ENCODE peak calls at places on chromosome 14, in four cellular contexts. M, U, I and D are unnamed samples. For H3K36me3 and H3K27me3, the result is how much of the 10 kb centered on the place peaks cover.

GRCh38 chr14:82354126-82354525 is 820.5 kb upstream of the SEL1L start:
- DNase-seq in M (no peak), U (no peak), I (no peak), D (no peak)

GRCh38 chr14:59190372-59190771 is 1.9 kb downstream of the DAAM1 start:
- DNase-seq in M (peak), U (no peak), I (no peak), D (no peak)

GRCh38 chr14:101054671-101055070 is 151.1 kb upstream of the RTL1 start:
- DNase-seq in M (no peak), U (no peak), I (no peak), D (no peak)

GRCh38 chr14:85093631-85094330 is 436.2 kb upstream of the FLRT2 start:
- DNase-seq in M (no peak), U (no peak), I (no peak), D (no peak)

GRCh38 chr14:81408595-81408994 is 8.5 kb upstream of the STON2 start:
- DNase-seq in M (no peak), U (no peak), I (no peak), D (peak)

GRCh38 chr14:31745741-31746140 is 184.5 kb downstream of the NUBPL start:
- DNase-seq in M (no peak), U (no peak), I (no peak), D (no peak)

GRCh38 chr14:68546839-68547238 is 246.0 kb downstream of the ZFP36L1 start:
- DNase-seq in M (no peak), U (peak), I (no peak), D (no peak)

GRCh38 chr14:31133133-31133532 is 74.5 kb downstream of the HECTD1 start:
- DNase-seq in M (no peak), U (no peak), I (no peak), D (no peak)

GRCh38 chr14:100442473-100443260 is 119.5 kb downstream of the SLC25A47 start:
- DNase-seq in M (no peak), U (no peak), I (no peak), D (no peak)

GRCh38 chr14:51337520-51337919 is 97.5 kb downstream of the TMX1 start:
- DNase-seq in M (no peak), U (no peak), I (no peak), D (no peak)

GRCh38 chr14:94005324-94005723 is 8.2 kb downstream of the CCDC197 start:
- DNase-seq in M (no peak), U (no peak), I (no peak), D (no peak)

GRCh38 chr14:45811155-45811554 is 558.2 kb upstream of the MIS18BP1 start:
- DNase-seq in M (no peak), U (no peak), I (no peak), D (no peak)

GRCh38 chr14:65312859-65313258 is 99.7 kb upstream of the FUT8 start:
- DNase-seq in M (no peak), U (no peak), I (no peak), D (no peak)

GRCh38 chr14:78606111-78606510 is 435.9 kb downstream of the NRXN3 start:
- DNase-seq in M (no peak), U (peak), I (no peak), D (peak)

GRCh38 chr14:73231874-73232851 is 5.1 kb upstream of the PAPLN start:
- DNase-seq in M (no peak), U (no peak), I (no peak), D (no peak)

GRCh38 chr14:25006961-25007795 is 42.8 kb downstream of the STXBP6 start:
- DNase-seq in M (no peak), U (peak), I (no peak), D (peak)

GRCh38 chr14:80388980-80389711 is 177.8 kb upstream of the DIO2 start:
- DNase-seq in M (no peak), U (peak), I (no peak), D (peak)

GRCh38 chr14:100469632-100470522 is 117.3 kb downstream of the BEGAIN start:
- DNase-seq in M (no peak), U (no peak), I (no peak), D (no peak)

GRCh38 chr14:35016568-35016967 is 29.5 kb upstream of the FAM177A1 start:
- DNase-seq in M (no peak), U (no peak), I (no peak), D (no peak)
- H3K4me3 ChIP-seq in M (no peak), U (no peak), I (no peak), D (no peak)

GRCh38 chr14:104223810-104224515 is 85.6 kb downstream of the KIF26A start:
- DNase-seq in M (no peak), U (no peak), I (no peak), D (no peak)
- H3K36me3 ChIP-seq in M (under half), U (under half), I (under half), D (under half)

GRCh38 chr14:36580856-36581831 is 1.3 kb downstream of the NKX2-8 start:
- DNase-seq in M (no peak), U (no peak), I (no peak), D (no peak)

GRCh38 chr14:36582011-36582873 is at the start of gene NKX2-8:
- DNase-seq in M (no peak), U (no peak), I (peak), D (no peak)

GRCh38 chr14:36580141-36580855 is 2.1 kb downstream of the NKX2-8 start:
- DNase-seq in M (no peak), U (no peak), I (no peak), D (no peak)

GRCh38 chr14:36579001-36579555 is 3.3 kb downstream of the NKX2-8 start:
- DNase-seq in M (no peak), U (no peak), I (no peak), D (no peak)

GRCh38 chr14:36579573-36580140 is 2.8 kb downstream of the NKX2-8 start:
- DNase-seq in M (no peak), U (no peak), I (no peak), D (no peak)
- H3K27me3 ChIP-seq in M (half or more), U (half or more), I (under half), D (half or more)

DNA sequence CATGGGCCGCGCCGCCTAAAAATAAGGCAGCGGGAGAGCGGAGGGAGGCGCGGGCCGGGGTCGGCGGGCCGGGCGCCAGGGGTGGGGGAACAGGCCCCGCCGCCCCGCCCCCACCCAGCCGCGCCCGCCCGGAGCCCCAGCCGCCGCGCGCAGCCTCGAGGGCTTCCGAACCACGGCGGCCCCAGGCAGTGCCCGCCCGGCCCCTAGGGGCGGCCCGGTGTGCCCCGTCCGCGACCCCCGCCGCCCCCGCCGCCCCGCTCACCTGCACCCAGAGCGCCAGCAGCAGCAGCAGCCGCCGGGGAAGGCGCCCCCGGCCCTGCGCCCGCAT is 519 bp downstream of the JAG2 start:
- DNase-seq in M (no peak), U (no peak), I (no peak), D (no peak)
- H3K4me3 ChIP-seq in M (peak), U (no peak), I (peak), D (peak)

GRCh38 chr14:102353126-102353619 is 9.5 kb downstream of the CINP start:
- DNase-seq in M (no peak), U (no peak), I (no peak), D (no peak)
- H3K36me3 ChIP-seq in M (half or more), U (under half), I (under half), D (under half)

GRCh38 chr14:60647837-60648168 is 1.5 kb downstream of the SIX1 start:
- DNase-seq in M (no peak), U (no peak), I (no peak), D (no peak)
- H3K27me3 ChIP-seq in M (half or more), U (under half), I (under half), D (under half)